ENCODE peak calls at places on chromosomes 6 and 20, in five cellular contexts. L is occipital lobe; X is activated T-helper 9 cell treated with anti-CD3 and anti-CD28 coated beads, Interleukin-2, amount 50 U/mL, for 16 hours; O is activated gamma-delta T cell treated with Interleukin-2 at 50 U/mL for 16 hours; R is stimulated activated CD4-positive, alpha-beta T cell treated with anti-CD3 and anti-CD28 coated beads, Interleukin-1b, Interleukin-23, amount 100 ng/mL, for 48 hours. A is an unnamed sample.

GRCh38 chr6:170480045-170480714 is 72.9 kb downstream of the PSMB1 start:
- DNase-seq in L (no peak), X (no peak), O (no peak), R (no peak), A (no peak)

GRCh38 chr20:58558483-58559367 is 43.5 kb upstream of the APCDD1L start:
- DNase-seq in L (no peak), X (no peak), O (no peak), R (no peak), A (no peak)

GRCh38 chr6:73579851-73580246 is 59.0 kb upstream of the EEF1A1 start:
- DNase-seq in L (no peak), X (no peak), O (no peak), R (no peak), A (no peak)

GRCh38 chr20:839626-840025 is 6.1 kb downstream of the FAM110A start:
- DNase-seq in L (no peak), X (no peak), O (no peak), R (no peak), A (no peak)

GRCh38 chr6:93721386-93722048 is 302.2 kb upstream of the EPHA7 start:
- DNase-seq in L (no peak), X (no peak), O (no peak), R (no peak), A (no peak)

GRCh38 chr6:3288711-3289663 is 30.2 kb downstream of the PSMG4 start:
- DNase-seq in L (no peak), X (no peak), O (no peak), R (no peak), A (no peak)

GRCh38 chr20:51368461-51369211 is 173.9 kb downstream of the NFATC2 start:
- DNase-seq in L (no peak), X (no peak), O (no peak), R (no peak), A (no peak)

GRCh38 chr20:40019510-40019909 is 669.5 kb downstream of the MAFB start:
- DNase-seq in L (no peak), X (no peak), O (no peak), R (no peak), A (no peak)

GRCh38 chr6:130890531-130890950 is 63.3 kb downstream of the SMLR1 start:
- DNase-seq in L (no peak), X (no peak), O (no peak), R (no peak), A (no peak)

GRCh38 chr20:33443006-33443511 is 504 bp downstream of the SNTA1 start:
- DNase-seq in L (no peak), X (no peak), O (peak; percentile 16), R (no peak), A (peak; percentile 70)

GRCh38 chr6:134175532-134176282 is 123.3 kb upstream of the SLC2A12 start:
- DNase-seq in L (peak; percentile 60), X (peak; percentile 41), O (peak; percentile 36), R (peak; percentile 47), A (peak; percentile 82)

GRCh38 chr6:16089232-16089843 is 39.5 kb upstream of the MYLIP start:
- DNase-seq in L (no peak), X (no peak), O (no peak), R (peak; percentile 3), A (no peak)

GRCh38 chr6:91438570-91438969 is 851.7 kb upstream of the MAP3K7 start:
- DNase-seq in L (no peak), X (no peak), O (no peak), R (no peak), A (no peak)

GRCh38 chr6:139940741-139941712 is 566.6 kb upstream of the CITED2 start:
- DNase-seq in L (no peak), X (no peak), O (no peak), R (no peak), A (no peak)

GRCh38 chr6:83970582-83970981 is 63.0 kb upstream of the MRAP2 start:
- DNase-seq in L (no peak), X (no peak), O (no peak), R (no peak), A (no peak)

GRCh38 chr6:26420607-26421235 is 18.6 kb downstream of the BTN3A1 start:
- DNase-seq in L (no peak), X (no peak), O (peak; percentile 24), R (no peak), A (no peak)

GRCh38 chr6:151512481-151512880 is 18.7 kb downstream of the CCDC170 start:
- DNase-seq in L (no peak), X (no peak), O (no peak), R (no peak), A (no peak)

GRCh38 chr20:38172344-38172743 is 7.3 kb upstream of the TGM2 start:
- DNase-seq in L (no peak), X (no peak), O (no peak), R (no peak), A (no peak)

GRCh38 chr20:2210646-2211556 is 84.9 kb upstream of the TGM3 start:
- DNase-seq in L (no peak), X (no peak), O (no peak), R (peak; percentile 13), A (peak; percentile 34)

GRCh38 chr6:25111782-25112181 is 167.4 kb upstream of the CARMIL1 start:
- DNase-seq in L (no peak), X (no peak), O (no peak), R (no peak), A (no peak)

GRCh38 chr6:169950558-169950957 is 199.1 kb downstream of the ERMARD start:
- DNase-seq in L (no peak), X (no peak), O (peak; percentile 22), R (no peak), A (no peak)

GRCh38 chr6:527989-528673 is 128.8 kb downstream of the HUS1B start:
- DNase-seq in L (no peak), X (no peak), O (no peak), R (no peak), A (no peak)

GRCh38 chr6:108897371-108897770 is 49.1 kb downstream of the ARMC2 start:
- DNase-seq in L (no peak), X (no peak), O (no peak), R (no peak), A (no peak)

GRCh38 chr6:131231886-131232285 is 96.6 kb downstream of the AKAP7 start:
- DNase-seq in L (no peak), X (no peak), O (no peak), R (no peak), A (no peak)

GRCh38 chr6:37049735-37049989 is 44.2 kb downstream of the FGD2 start:
- DNase-seq in L (no peak), X (no peak), O (no peak), R (no peak), A (no peak)

GRCh38 chr6:33112148-33112547 is 36.4 kb downstream of the HLA-DPB1 start:
- DNase-seq in L (no peak), X (no peak), O (no peak), R (no peak), A (no peak)

GRCh38 chr6:41645007-41645618 is 6.8 kb downstream of the MDFI start:
- DNase-seq in L (no peak), X (no peak), O (no peak), R (no peak), A (no peak)

GRCh38 chr20:58020656-58021454 is 207.6 kb downstream of the ANKRD60 start:
- DNase-seq in L (no peak), X (no peak), O (no peak), R (no peak), A (peak; percentile 49)

GRCh38 chr20:23397961-23398360 is 23.3 kb downstream of the NAPB start:
- DNase-seq in L (no peak), X (no peak), O (no peak), R (no peak), A (no peak)

A was measured in psoas muscle.